ENCODE peak calls at places on chromosomes 4 and X, in five cellular contexts. G, F, L, B and E are unnamed samples.

GRCh38 chrX:36583674-36584073 is 424.5 kb upstream of the FAM47C start:
- DNase-seq in G (no peak), F (no peak), L (no peak), B (no peak), E (no peak)

GRCh38 chr4:133493776-133494175 is 344.7 kb downstream of the PCDH10 start:
- DNase-seq in G (no peak), F (no peak), L (no peak), B (no peak), E (no peak)

GRCh38 chr4:143207555-143207954 is 22.8 kb downstream of the USP38 start:
- DNase-seq in G (no peak), F (no peak), L (no peak), B (no peak), E (peak)

GRCh38 chr4:177064724-177065394 is 244.8 kb upstream of the NEIL3 start:
- DNase-seq in G (no peak), F (no peak), L (no peak), B (no peak), E (peak)

GRCh38 chrX:118637997-118638396 is 89.4 kb upstream of the IL13RA1 start:
- DNase-seq in G (no peak), F (no peak), L (no peak), B (no peak), E (no peak)

GRCh38 chrX:20263474-20263873 is 3.2 kb downstream of the RPS6KA3 start:
- DNase-seq in G (no peak), F (no peak), L (no peak), B (peak), E (peak)

GRCh38 chrX:133258481-133258880 is 40.3 kb upstream of the TFDP3 start:
- DNase-seq in G (no peak), F (no peak), L (no peak), B (no peak), E (no peak)

GRCh38 chrX:13994681-13995080 is 35.0 kb downstream of the GEMIN8 start:
- DNase-seq in G (no peak), F (no peak), L (no peak), B (no peak), E (no peak)

GRCh38 chrX:152819271-152819670 is 11.3 kb downstream of the CETN2 start:
- DNase-seq in G (no peak), F (no peak), L (no peak), B (no peak), E (no peak)

GRCh38 chr4:82515705-82516104 is 46.1 kb downstream of the TMEM150C start:
- DNase-seq in G (no peak), F (peak), L (no peak), B (no peak), E (no peak)

GRCh38 chrX:12894074-12894691 is 12.2 kb upstream of the TLR8 start:
- DNase-seq in G (peak), F (peak), L (no peak), B (peak), E (peak)

GRCh38 chr4:76061977-76062376 is 12.5 kb upstream of the ART3 start:
- DNase-seq in G (no peak), F (no peak), L (no peak), B (no peak), E (no peak)

GRCh38 chr4:156330436-156331031 is 376.9 kb upstream of the CTSO start:
- DNase-seq in G (no peak), F (no peak), L (no peak), B (no peak), E (no peak)

GRCh38 chrX:30301203-30301602 is 8.0 kb downstream of the NR0B1 start:
- DNase-seq in G (no peak), F (no peak), L (no peak), B (no peak), E (no peak)

GRCh38 chrX:68511255-68511654 is 12.4 kb downstream of the YIPF6 start:
- DNase-seq in G (peak), F (no peak), L (no peak), B (peak), E (peak)

GRCh38 chr4:174056959-174057358 is 226.5 kb downstream of the FBXO8 start:
- DNase-seq in G (no peak), F (no peak), L (no peak), B (no peak), E (no peak)

GRCh38 chr4:14059006-14059405 is 431.5 kb upstream of the BOD1L1 start:
- DNase-seq in G (no peak), F (no peak), L (no peak), B (no peak), E (no peak)

GRCh38 chrX:136354201-136354600 is 53.4 kb downstream of the ADGRG4 start:
- DNase-seq in G (no peak), F (no peak), L (no peak), B (no peak), E (no peak)

GRCh38 chr4:76589872-76590846 is 155.1 kb downstream of the SHROOM3 start:
- DNase-seq in G (no peak), F (peak), L (peak), B (no peak), E (peak)

GRCh38 chrX:132877954-132878536 is 80.4 kb downstream of the HS6ST2 start:
- DNase-seq in G (no peak), F (no peak), L (no peak), B (no peak), E (no peak)